ENCODE peak calls at places on chromosomes 2 and 18, in seven cellular contexts. Z is SW480; L is NCI-H1105 treated with DMSO at 0.1 percent for 48 hours; H is psoas muscle; O is DMS153; N is heart left ventricle; R is activated CD8-positive, alpha-beta memory T cell treated with anti-CD3 and anti-CD28 coated beads for 24 hours. E is an unnamed sample.

GRCh38 chr2:234502285-234502918 is 5.5 kb upstream of the ARL4C start:
- DNase-seq in R (no peak), H (no peak), O (no peak), L (peak), Z (peak), N (no peak), E (no peak)

GRCh38 chr2:54949431-54949830 is 100.8 kb downstream of the RTN4 start:
- DNase-seq in Z (no peak), H (no peak), R (no peak), O (no peak), L (no peak), N (no peak), E (no peak)

GRCh38 chr18:13455960-13456471 is 237.5 kb downstream of the LDLRAD4 start:
- DNase-seq in O (no peak), R (peak), N (peak), H (no peak), L (no peak), Z (no peak), E (no peak)

GRCh38 chr2:198325359-198325758 is 521.0 kb downstream of the PLCL1 start:
- DNase-seq in L (no peak), R (no peak), Z (peak), H (no peak), N (no peak), O (no peak), E (no peak)

GRCh38 chr2:174223359-174223758 is 25.0 kb downstream of the OLA1 start:
- DNase-seq in O (no peak), L (no peak), H (no peak), R (no peak), N (no peak), Z (no peak), E (no peak)

GRCh38 chr2:86442642-86443005 is 1.5 kb downstream of the KDM3A start:
- DNase-seq in O (peak), H (peak), R (peak), L (peak), Z (peak), N (peak), E (peak)

GRCh38 chr2:128369126-128369555 is 50.5 kb upstream of the HS6ST1 start:
- DNase-seq in L (no peak), R (no peak), O (no peak), Z (no peak), N (no peak), H (peak), E (no peak)

GRCh38 chr2:42261531-42262195 is 92.5 kb downstream of the EML4 start:
- DNase-seq in H (no peak), R (no peak), O (no peak), Z (no peak), L (peak), N (no peak), E (no peak)

GRCh38 chr18:70418551-70419311 is 129.9 kb downstream of the SOCS6 start:
- DNase-seq in O (no peak), R (no peak), L (no peak), N (no peak), Z (no peak), H (no peak), E (no peak)

GRCh38 chr2:3160751-3161330 is 216.8 kb downstream of the EIPR1 start:
- DNase-seq in O (no peak), Z (no peak), N (no peak), R (no peak), L (no peak), H (no peak), E (no peak)

GRCh38 chr2:96856776-96857673 is 791 bp downstream of the ANKRD39 start:
- DNase-seq in N (peak), R (no peak), Z (peak), H (peak), O (peak), L (peak), E (no peak)

GRCh38 chr2:43942001-43942400 is 53.8 kb downstream of the LRPPRC start:
- DNase-seq in N (no peak), L (peak), Z (no peak), R (no peak), O (no peak), H (no peak), E (no peak)

GRCh38 chr2:30095402-30095801 is 51.4 kb upstream of the YPEL5 start:
- DNase-seq in O (no peak), L (no peak), H (no peak), R (no peak), Z (no peak), N (no peak), E (no peak)

E was measured in HuH-7.5.